ENCODE peak calls at places on chromosome 2, in five cellular contexts. V is NCI-H146, T is NCI-H446, B is T-helper 1 cell, F is thoracic aorta. I is an unnamed sample.
A peak's percentile ranks its signal among the peaks of the same experiment; 100 is the strongest.

GRCh38 chr2:43636616-43637015 is 444 bp upstream of the PLEKHH2 start:
- DNase-seq in B (no peak), V (peak; percentile 74), F (no peak), T (no peak), I (peak; percentile 11)

GRCh38 chr2:200679157-200679934 is 93.5 kb downstream of the AOX1 start:
- DNase-seq in B (no peak), V (no peak), T (no peak), F (no peak), I (no peak)

GRCh38 chr2:61670591-61671503 is 132.7 kb upstream of the XPO1 start:
- DNase-seq in F (no peak), T (no peak), V (no peak), B (no peak), I (no peak)

GRCh38 chr2:33242845-33243244 is 233.6 kb upstream of the RASGRP3 start:
- DNase-seq in T (no peak), F (no peak), B (no peak), V (no peak), I (no peak)

GRCh38 chr2:216661051-216661450 is 27.8 kb downstream of the IGFBP2 start:
- DNase-seq in B (no peak), T (no peak), F (no peak), V (no peak), I (no peak)

GRCh38 chr2:157056200-157056676 is 201.3 kb upstream of the GALNT5 start:
- DNase-seq in T (no peak), V (peak; percentile 14), F (no peak), B (no peak), I (no peak)

GRCh38 chr2:17830053-17831034 is 14.1 kb downstream of the MSGN1 start:
- DNase-seq in T (no peak), B (no peak), F (no peak), V (no peak), I (no peak)

GRCh38 chr2:241272722-241273551 is 42.5 kb downstream of the HDLBP start:
- DNase-seq in T (peak; percentile 28), B (peak; percentile 50), V (peak; percentile 7), F (peak; percentile 21), I (peak; percentile 20)

GRCh38 chr2:169709970-169710369 is 15.7 kb downstream of the PHOSPHO2 start:
- DNase-seq in B (no peak), V (no peak), F (no peak), T (no peak), I (no peak)

GRCh38 chr2:226330206-226330605 is 469.4 kb downstream of the IRS1 start:
- DNase-seq in V (no peak), F (no peak), B (no peak), T (no peak), I (no peak)

GRCh38 chr2:19235308-19235707 is 123.1 kb downstream of the OSR1 start:
- DNase-seq in V (no peak), F (no peak), T (no peak), B (no peak), I (no peak)

GRCh38 chr2:171522057-171522803 is at the start of gene CYBRD1:
- DNase-seq in B (no peak), F (peak; percentile 50), V (peak; percentile 6), T (no peak), I (no peak)

GRCh38 chr2:177010134-177010533 is 202.5 kb upstream of the HNRNPA3 start:
- DNase-seq in V (no peak), F (no peak), T (no peak), B (no peak), I (no peak)

GRCh38 chr2:11796190-11797171 is 50.0 kb downstream of the LPIN1 start:
- DNase-seq in B (no peak), F (no peak), V (no peak), T (no peak), I (no peak)

GRCh38 chr2:112690853-112691390 is 29.9 kb upstream of the NT5DC4 start:
- DNase-seq in B (peak; percentile 45), F (no peak), V (peak; percentile 67), T (peak; percentile 36), I (peak; percentile 55)

GRCh38 chr2:96301897-96302296 is 3.4 kb downstream of the SNRNP200 start:
- DNase-seq in V (no peak), B (no peak), F (no peak), T (no peak), I (no peak)

GRCh38 chr2:7999683-8000476 is 682.0 kb upstream of the ID2 start:
- DNase-seq in F (no peak), V (no peak), T (no peak), B (no peak), I (no peak)

GRCh38 chr2:129757915-129758421 is 221.5 kb upstream of the RAB6C start:
- DNase-seq in F (no peak), B (no peak), T (no peak), V (no peak), I (no peak)

GRCh38 chr2:84532291-84532690 is 16.0 kb downstream of the DNAH6 start:
- DNase-seq in T (no peak), F (no peak), B (no peak), V (no peak), I (no peak)

GRCh38 chr2:166632616-166633015 is 138.6 kb upstream of the SCN7A start:
- DNase-seq in T (no peak), F (no peak), B (no peak), V (no peak), I (no peak)

GRCh38 chr2:126874961-126875360 is 23.7 kb upstream of the TEX51 start:
- DNase-seq in V (no peak), F (no peak), T (no peak), B (no peak), I (no peak)

GRCh38 chr2:9525266-9525665 is 30.4 kb downstream of the ADAM17 start:
- DNase-seq in B (no peak), F (no peak), T (no peak), V (no peak), I (no peak)

GRCh38 chr2:218290316-218291261 is 1.7 kb downstream of the TMBIM1 start:
- DNase-seq in V (no peak), B (peak; percentile 50), F (no peak), T (no peak), I (peak; percentile 23)

GRCh38 chr2:86037795-86038192 is 67.9 kb downstream of the POLR1A start:
- DNase-seq in T (no peak), B (no peak), F (no peak), V (no peak), I (no peak)

GRCh38 chr2:88874063-88874657 is 182.7 kb downstream of the RPIA start:
- DNase-seq in F (no peak), V (peak; percentile 40), T (no peak), B (no peak), I (peak; percentile 36)

GRCh38 chr2:118689456-118689855 is 158.0 kb downstream of the EN1 start:
- DNase-seq in B (no peak), V (no peak), T (no peak), F (no peak), I (no peak)

GRCh38 chr2:241907171-241907570 is 37.6 kb downstream of the RTP5 start:
- DNase-seq in T (no peak), B (no peak), F (no peak), V (peak; percentile 57), I (no peak)

GRCh38 chr2:228655341-228655740 is 473.9 kb upstream of the SPHKAP start:
- DNase-seq in F (no peak), T (no peak), B (no peak), V (no peak), I (no peak)

GRCh38 chr2:179454443-179455218 is 190.0 kb upstream of the SESTD1 start:
- DNase-seq in T (no peak), F (no peak), V (no peak), B (no peak), I (no peak)

GRCh38 chr2:241415196-241415595 is 59.1 kb downstream of the FARP2 start:
- DNase-seq in B (no peak), V (no peak), T (no peak), F (no peak), I (no peak)

GRCh38 chr2:42784204-42784880 is 8.0 kb downstream of the HAAO start:
- DNase-seq in F (no peak), B (no peak), V (no peak), T (no peak), I (no peak)

GRCh38 chr2:129673234-129673633 is 306.2 kb upstream of the RAB6C start:
- DNase-seq in B (no peak), V (no peak), F (no peak), T (no peak), I (no peak)

GRCh38 chr2:180413331-180413730 is 406.2 kb upstream of the CWC22 start:
- DNase-seq in T (no peak), B (no peak), V (no peak), F (no peak), I (no peak)

I was measured in CD4-positive, alpha-beta T cell.